ENCODE peak calls at places on chromosome 2, in six cellular contexts. One of them, this sample, is unnamed.

GRCh38 chr2:95025406-95026319 is at the start of gene MAL:
- DNase-seq in HCT116: no peak
- DNase-seq in cardiac muscle cell: peak; percentile 19
- DNase-seq in AG04449: no peak
- DNase-seq in GM12865: peak; percentile 47
- DNase-seq in BJ: no peak
- DNase-seq in this sample: no peak

GRCh38 chr2:43088148-43089073 is 138.0 kb downstream of the ZFP36L2 start:
- DNase-seq in HCT116: no peak
- DNase-seq in cardiac muscle cell: no peak
- DNase-seq in AG04449: no peak
- DNase-seq in GM12865: no peak
- DNase-seq in BJ: no peak
- DNase-seq in this sample: peak; percentile 56

GRCh38 chr2:239109041-239109915 is 261.4 kb downstream of the TWIST2 start:
- DNase-seq in HCT116: no peak
- DNase-seq in cardiac muscle cell: no peak
- DNase-seq in AG04449: no peak
- DNase-seq in GM12865: no peak
- DNase-seq in BJ: no peak
- DNase-seq in this sample: peak; percentile 9

GRCh38 chr2:81467096-81467495 is 1162.5 kb upstream of the LRRTM1 start:
- DNase-seq in HCT116: no peak
- DNase-seq in cardiac muscle cell: no peak
- DNase-seq in AG04449: no peak
- DNase-seq in GM12865: no peak
- DNase-seq in BJ: no peak
- DNase-seq in this sample: no peak

GRCh38 chr2:64838817-64839216 is 150.4 kb upstream of the SLC1A4 start:
- DNase-seq in HCT116: peak; percentile 97
- DNase-seq in cardiac muscle cell: peak; percentile 71
- DNase-seq in AG04449: peak; percentile 81
- DNase-seq in GM12865: no peak
- DNase-seq in BJ: peak; percentile 82
- DNase-seq in this sample: peak; percentile 94

GRCh38 chr2:218717262-218717661 is 6.6 kb downstream of the TTLL4 start:
- DNase-seq in HCT116: no peak
- DNase-seq in cardiac muscle cell: peak; percentile 32
- DNase-seq in AG04449: no peak
- DNase-seq in GM12865: no peak
- DNase-seq in BJ: no peak
- DNase-seq in this sample: peak; percentile 26

GRCh38 chr2:214019229-214019972 is 391.5 kb upstream of the VWC2L start:
- DNase-seq in HCT116: peak; percentile 48
- DNase-seq in cardiac muscle cell: peak; percentile 96
- DNase-seq in AG04449: peak; percentile 86
- DNase-seq in GM12865: no peak
- DNase-seq in BJ: peak; percentile 91
- DNase-seq in this sample: peak; percentile 98

GRCh38 chr2:203543898-203544328 is 8.8 kb upstream of the RAPH1 start:
- DNase-seq in HCT116: no peak
- DNase-seq in cardiac muscle cell: no peak
- DNase-seq in AG04449: no peak
- DNase-seq in GM12865: no peak
- DNase-seq in BJ: no peak
- DNase-seq in this sample: no peak

GRCh38 chr2:180962727-180963312 is 17.6 kb upstream of the UBE2E3 start:
- DNase-seq in HCT116: no peak
- DNase-seq in cardiac muscle cell: no peak
- DNase-seq in AG04449: no peak
- DNase-seq in GM12865: no peak
- DNase-seq in BJ: no peak
- DNase-seq in this sample: no peak

GRCh38 chr2:57696016-57696415 is 350.6 kb upstream of the VRK2 start:
- DNase-seq in HCT116: peak; percentile 19
- DNase-seq in cardiac muscle cell: no peak
- DNase-seq in AG04449: no peak
- DNase-seq in GM12865: no peak
- DNase-seq in BJ: no peak
- DNase-seq in this sample: no peak

GRCh38 chr2:130920417-130921030 is 83.8 kb downstream of the ARHGEF4 start:
- DNase-seq in HCT116: peak; percentile 62
- DNase-seq in cardiac muscle cell: peak; percentile 84
- DNase-seq in AG04449: peak; percentile 5
- DNase-seq in GM12865: peak; percentile 42
- DNase-seq in BJ: peak; percentile 3
- DNase-seq in this sample: peak; percentile 78

GRCh38 chr2:169573974-169574299 is 272 bp upstream of the FASTKD1 start:
- DNase-seq in HCT116: no peak
- DNase-seq in cardiac muscle cell: no peak
- DNase-seq in AG04449: no peak
- DNase-seq in GM12865: no peak
- DNase-seq in BJ: no peak
- DNase-seq in this sample: no peak

GRCh38 chr2:169571571-169571970 is 2.1 kb downstream of the FASTKD1 start:
- DNase-seq in HCT116: no peak
- DNase-seq in cardiac muscle cell: no peak
- DNase-seq in AG04449: no peak
- DNase-seq in GM12865: no peak
- DNase-seq in BJ: no peak
- DNase-seq in this sample: no peak

GRCh38 chr2:169572821-169573159 is 875 bp downstream of the FASTKD1 start:
- DNase-seq in HCT116: no peak
- DNase-seq in cardiac muscle cell: no peak
- DNase-seq in AG04449: no peak
- DNase-seq in GM12865: no peak
- DNase-seq in BJ: no peak
- DNase-seq in this sample: no peak

GRCh38 chr2:169573160-169573973 is at the start of gene FASTKD1:
- DNase-seq in HCT116: peak; percentile 82
- DNase-seq in cardiac muscle cell: peak; percentile 89
- DNase-seq in AG04449: peak; percentile 16
- DNase-seq in GM12865: peak; percentile 94
- DNase-seq in BJ: peak; percentile 45
- DNase-seq in this sample: peak; percentile 90

DNA sequence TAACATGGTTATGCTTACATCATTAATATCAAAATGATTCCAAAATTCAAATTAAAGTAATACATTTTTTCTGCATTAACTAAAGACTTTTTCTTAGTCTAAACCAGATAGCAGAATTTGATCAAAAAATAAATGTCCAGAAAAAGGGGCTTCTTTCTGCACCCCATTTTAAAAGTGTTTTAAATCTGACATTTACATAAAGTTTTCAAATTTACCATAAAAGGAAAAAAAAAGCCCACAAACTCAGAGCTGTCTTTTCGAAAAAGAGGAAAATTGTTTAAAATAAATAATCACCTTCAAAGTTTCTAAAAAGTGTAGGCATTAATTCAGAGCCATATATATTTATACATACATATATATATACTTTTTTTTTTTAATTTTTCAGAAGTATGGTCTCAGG is 1.5 kb downstream of the FASTKD1 start:
- DNase-seq in HCT116: no peak
- DNase-seq in cardiac muscle cell: no peak
- DNase-seq in AG04449: no peak
- DNase-seq in GM12865: no peak
- DNase-seq in BJ: no peak
- DNase-seq in this sample: no peak
- H3K4me3 ChIP-seq in HCT116: no peak overlapping the region
- H3K4me3 ChIP-seq in cardiac muscle cell: peak overlapping the region; percentile 49
- H3K4me3 ChIP-seq in AG04449: no peak overlapping the region
- H3K4me3 ChIP-seq in GM12865: peak overlapping the region; percentile 94
- H3K4me3 ChIP-seq in BJ: no peak overlapping the region
- H3K4me3 ChIP-seq in this sample: no peak overlapping the region

DNA sequence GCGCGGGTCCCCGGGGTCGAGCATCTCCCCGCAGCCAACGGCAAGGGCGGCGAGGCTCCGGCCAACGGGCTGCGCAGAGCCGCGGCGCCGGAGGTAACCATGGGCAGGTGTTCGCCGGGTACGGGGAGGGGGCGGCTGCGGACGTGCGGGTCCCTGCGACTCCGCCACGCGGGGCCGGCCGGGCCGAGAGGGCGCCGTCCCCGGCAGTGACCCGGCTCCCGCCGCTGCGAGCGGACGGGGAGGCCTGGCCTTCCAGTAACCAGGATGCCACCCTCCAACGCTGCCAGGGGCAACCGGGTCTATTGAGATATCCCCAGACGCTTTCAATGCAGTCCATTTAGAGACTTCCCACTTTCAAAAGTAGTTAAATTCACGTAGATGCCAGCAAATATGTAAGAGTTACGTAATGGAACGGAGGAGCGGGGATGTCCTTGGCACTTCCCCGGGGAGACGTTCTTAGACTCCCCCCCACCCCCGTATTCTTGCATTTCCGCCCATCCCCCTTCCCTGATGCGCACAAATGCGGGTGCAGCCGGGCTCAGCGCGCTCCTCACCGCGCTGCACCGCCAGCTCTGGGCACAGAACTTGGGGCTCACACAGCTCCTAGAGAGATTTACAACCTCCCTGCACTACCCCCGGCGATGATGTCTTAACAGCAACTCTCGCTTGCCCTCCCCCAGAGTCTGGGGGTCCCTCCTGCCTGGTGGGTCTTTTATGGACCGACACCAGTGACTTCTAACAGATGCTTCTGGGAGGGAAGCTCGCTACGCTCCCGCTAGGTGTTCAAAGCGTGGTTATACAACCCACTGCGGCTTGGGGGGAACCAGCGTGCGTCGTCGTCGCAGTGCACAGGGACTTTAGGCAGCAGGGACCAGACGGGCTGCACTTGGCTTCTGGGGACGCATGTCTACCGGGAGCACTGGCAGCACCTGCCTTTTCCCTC is 657 bp downstream of the SGPP2 start:
- DNase-seq in HCT116: no peak
- DNase-seq in cardiac muscle cell: peak; percentile 20
- DNase-seq in AG04449: no peak
- DNase-seq in GM12865: peak; percentile 67
- DNase-seq in BJ: no peak
- DNase-seq in this sample: no peak
- TF ChIP-seq CTCF in HCT116: no peak
- TF ChIP-seq CTCF in cardiac muscle cell: no peak
- TF ChIP-seq CTCF in AG04449: no peak
- TF ChIP-seq CTCF in GM12865: no peak
- TF ChIP-seq CTCF in BJ: no peak
- TF ChIP-seq CTCF in this sample: no peak

DNA sequence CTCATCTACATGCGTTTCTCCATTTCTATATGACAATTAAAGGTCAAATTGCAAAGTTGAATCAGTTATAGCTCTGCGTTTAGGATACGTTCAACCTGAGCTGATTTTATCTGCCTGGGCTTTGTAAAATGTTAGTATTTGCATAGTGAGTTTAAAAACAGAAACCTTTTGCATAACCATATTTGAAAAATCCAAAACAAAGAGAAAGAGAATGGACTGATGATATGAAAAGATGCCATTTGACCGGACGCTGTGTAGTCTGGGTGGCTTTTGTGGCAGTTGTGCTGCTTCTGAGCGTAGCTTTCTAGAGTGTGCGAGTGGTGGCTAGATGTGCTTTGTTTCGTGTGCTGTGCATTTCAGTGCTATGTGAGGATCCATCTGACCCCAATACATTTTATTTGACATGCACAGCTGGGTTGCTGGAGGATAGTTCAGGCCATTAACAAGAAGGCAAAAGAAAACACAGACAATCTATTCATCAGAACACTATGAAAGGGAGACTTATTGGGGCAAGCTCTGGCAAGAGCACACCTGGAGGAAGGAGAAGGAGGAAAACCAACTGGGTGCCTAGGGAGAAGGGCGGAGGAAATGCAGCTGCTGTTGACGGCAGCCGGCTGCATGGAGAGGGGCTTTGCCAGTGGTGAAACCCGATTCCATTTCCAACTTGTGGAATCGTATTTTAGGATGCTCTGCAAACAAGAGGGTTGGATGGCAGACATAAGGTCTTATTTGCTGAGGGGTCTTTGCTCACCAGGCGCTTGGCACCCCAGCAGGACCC is 126.8 kb downstream of the ACOXL start:
- DNase-seq in HCT116: no peak
- DNase-seq in cardiac muscle cell: no peak
- DNase-seq in AG04449: no peak
- DNase-seq in GM12865: peak; percentile 73
- DNase-seq in BJ: no peak
- DNase-seq in this sample: no peak
- H3K4me3 ChIP-seq in HCT116: no peak overlapping the region
- H3K4me3 ChIP-seq in cardiac muscle cell: no peak overlapping the region
- H3K4me3 ChIP-seq in AG04449: no peak overlapping the region
- H3K4me3 ChIP-seq in GM12865: peak overlapping the region; percentile 28
- H3K4me3 ChIP-seq in BJ: no peak overlapping the region
- H3K4me3 ChIP-seq in this sample: no peak overlapping the region

GRCh38 chr2:210623506-210623905 is 67.1 kb downstream of the CPS1 start:
- DNase-seq in HCT116: no peak
- DNase-seq in cardiac muscle cell: no peak
- DNase-seq in AG04449: no peak
- DNase-seq in GM12865: no peak
- DNase-seq in BJ: no peak
- DNase-seq in this sample: no peak

GRCh38 chr2:210616074-210616473 is 59.7 kb downstream of the CPS1 start:
- DNase-seq in HCT116: no peak
- DNase-seq in cardiac muscle cell: no peak
- DNase-seq in AG04449: no peak
- DNase-seq in GM12865: no peak
- DNase-seq in BJ: no peak
- DNase-seq in this sample: no peak

GRCh38 chr2:210617318-210617717 is 60.9 kb downstream of the CPS1 start:
- DNase-seq in HCT116: no peak
- DNase-seq in cardiac muscle cell: no peak
- DNase-seq in AG04449: no peak
- DNase-seq in GM12865: no peak
- DNase-seq in BJ: no peak
- DNase-seq in this sample: no peak

GRCh38 chr2:210620456-210620855 is 64.1 kb downstream of the CPS1 start:
- DNase-seq in HCT116: no peak
- DNase-seq in cardiac muscle cell: peak; percentile 9
- DNase-seq in AG04449: no peak
- DNase-seq in GM12865: no peak
- DNase-seq in BJ: no peak
- DNase-seq in this sample: peak; percentile 8

DNA sequence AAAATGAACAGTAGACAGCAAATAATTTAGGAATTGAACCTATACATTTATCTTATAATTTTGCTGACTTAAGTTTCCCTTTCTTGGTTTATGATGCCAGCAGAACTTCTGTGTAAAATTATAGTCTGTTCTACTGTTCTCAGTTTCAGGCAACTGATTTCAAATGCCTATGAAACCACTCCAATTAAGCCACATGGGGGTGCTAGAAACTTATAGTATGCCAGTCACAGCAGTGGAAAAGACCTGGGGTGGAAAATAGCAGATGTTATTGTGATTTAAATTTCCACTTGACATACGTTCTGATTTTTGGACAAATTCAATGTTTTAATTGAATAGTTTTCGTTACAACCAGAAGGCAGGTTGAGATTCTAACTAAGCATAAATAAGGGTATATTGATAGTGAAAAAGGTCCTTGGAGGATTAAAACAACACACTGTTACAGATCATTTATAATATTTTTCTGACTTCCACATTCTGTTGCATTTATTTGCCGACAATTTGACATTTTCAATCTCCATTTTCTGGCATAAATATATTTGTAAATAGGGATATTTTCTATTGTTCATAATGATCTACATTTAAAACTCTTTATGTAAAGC is 61.4 kb downstream of the CPS1 start:
- DNase-seq in HCT116: peak; percentile 12
- DNase-seq in cardiac muscle cell: peak; percentile 57
- DNase-seq in AG04449: no peak
- DNase-seq in GM12865: peak; percentile 35
- DNase-seq in BJ: no peak
- DNase-seq in this sample: peak; percentile 57
- TF ChIP-seq CTCF in HCT116: peak; percentile 49
- TF ChIP-seq CTCF in cardiac muscle cell: peak; percentile 66
- TF ChIP-seq CTCF in AG04449: peak; percentile 54
- TF ChIP-seq CTCF in GM12865: peak; percentile 40
- TF ChIP-seq CTCF in BJ: peak; percentile 68
- TF ChIP-seq CTCF in this sample: peak; percentile 62